ENCODE peak calls at places on chromosomes 1 and 21, in nine cellular contexts. B, N, A, K, P, I, X, S and W are unnamed samples.

GRCh38 chr1:53471000-53471399 is 11.8 kb downstream of the DMRTB1 start:
- DNase-seq in B (no peak), P (no peak), N (no peak), A (no peak), I (no peak), S (no peak), X (no peak), K (no peak), W (no peak)

GRCh38 chr1:26994772-26995625 is 1.5 kb downstream of the TRNP1 start:
- DNase-seq in I (no peak), N (no peak), B (no peak), S (no peak), K (no peak), P (peak), X (no peak), A (no peak), W (no peak)

GRCh38 chr1:5764959-5765358 is 227.3 kb downstream of the NPHP4 start:
- DNase-seq in S (no peak), N (no peak), K (no peak), P (no peak), B (no peak), I (no peak), A (no peak), X (no peak), W (no peak)

GRCh38 chr1:167483790-167484189 is 34.5 kb downstream of the CD247 start:
- DNase-seq in A (no peak), N (no peak), S (no peak), B (no peak), X (no peak), K (no peak), I (no peak), P (no peak), W (no peak)

GRCh38 chr1:16217061-16217785 is 4.8 kb upstream of the ARHGEF19 start:
- DNase-seq in X (peak), N (peak), S (no peak), K (peak), B (peak), I (peak), P (peak), A (peak), W (peak)

GRCh38 chr1:52186449-52186848 is 44.6 kb downstream of the ZFYVE9 start:
- DNase-seq in A (no peak), S (no peak), I (no peak), P (no peak), K (no peak), X (no peak), B (no peak), N (no peak), W (no peak)

GRCh38 chr1:8047112-8047511 is 21.0 kb upstream of the ERRFI1 start:
- DNase-seq in P (no peak), N (no peak), I (no peak), K (no peak), B (no peak), A (no peak), S (no peak), X (no peak), W (no peak)

GRCh38 chr1:184792450-184792969 is 37.9 kb upstream of the EDEM3 start:
- DNase-seq in I (peak), S (peak), X (no peak), A (peak), P (no peak), B (no peak), N (peak), K (no peak), W (no peak)

GRCh38 chr1:40382601-40383000 is 9.1 kb downstream of the SMAP2 start:
- DNase-seq in A (no peak), B (no peak), P (no peak), S (no peak), K (no peak), N (no peak), I (no peak), X (no peak), W (no peak)

GRCh38 chr1:160377585-160378206 is 10.8 kb downstream of the NHLH1 start:
- DNase-seq in B (no peak), K (no peak), A (peak), P (peak), X (no peak), I (no peak), S (no peak), N (no peak), W (no peak)

GRCh38 chr1:30008998-30009657 is 714.3 kb downstream of the MATN1 start:
- DNase-seq in I (no peak), B (no peak), X (no peak), P (peak), S (no peak), A (no peak), N (peak), K (no peak), W (no peak)

GRCh38 chr1:37167479-37167878 is 133.2 kb upstream of the GRIK3 start:
- DNase-seq in S (no peak), N (no peak), P (no peak), B (no peak), A (no peak), K (no peak), X (no peak), I (no peak), W (no peak)

GRCh38 chr1:159916240-159917051 is 8.9 kb downstream of the TAGLN2 start:
- DNase-seq in S (peak), X (no peak), I (no peak), A (no peak), B (no peak), K (no peak), P (peak), N (peak), W (peak)

GRCh38 chr1:178867670-178868069 is 3.2 kb downstream of the ANGPTL1 start:
- DNase-seq in I (no peak), B (no peak), K (no peak), P (no peak), N (no peak), A (no peak), X (no peak), S (no peak), W (no peak)

GRCh38 chr1:53615101-53615500 is 123.9 kb downstream of the GLIS1 start:
- DNase-seq in P (no peak), I (no peak), S (no peak), A (peak), B (no peak), K (no peak), X (no peak), N (no peak), W (peak)

GRCh38 chr1:103788377-103788776 is 38.7 kb downstream of the AMY1C start:
- DNase-seq in X (no peak), I (no peak), B (no peak), N (no peak), K (no peak), P (peak), S (no peak), A (no peak), W (no peak)

GRCh38 chr1:24101796-24102580 is 9.9 kb downstream of the MYOM3 start:
- DNase-seq in S (no peak), A (no peak), X (no peak), P (no peak), K (no peak), I (no peak), B (no peak), N (no peak), W (no peak)

GRCh38 chr1:174217787-174218574 is 58.7 kb downstream of the RABGAP1L start:
- DNase-seq in K (no peak), B (no peak), A (no peak), S (peak), N (peak), I (peak), P (peak), X (no peak), W (no peak)

GRCh38 chr21:26758083-26758861 is 86.9 kb downstream of the ADAMTS1 start:
- DNase-seq in A (no peak), P (no peak), S (no peak), N (no peak), B (no peak), I (no peak), X (no peak), K (no peak), W (no peak)

GRCh38 chr1:15830284-15830657 is 17.2 kb upstream of the SPEN start:
- DNase-seq in I (no peak), B (no peak), P (peak), N (no peak), S (no peak), X (no peak), K (no peak), A (no peak), W (no peak)

GRCh38 chr1:69737527-69738176 is 169.9 kb downstream of the LRRC7 start:
- DNase-seq in P (peak), I (peak), S (peak), K (peak), X (no peak), A (no peak), N (peak), B (no peak), W (no peak)

GRCh38 chr1:245404527-245404926 is 249.7 kb downstream of the KIF26B start:
- DNase-seq in S (no peak), X (no peak), N (no peak), A (no peak), I (no peak), B (no peak), P (no peak), K (no peak), W (no peak)

GRCh38 chr21:38525454-38525853 is 27.2 kb upstream of the ERG start:
- DNase-seq in I (no peak), K (no peak), P (no peak), B (no peak), A (no peak), N (no peak), X (no peak), S (no peak), W (no peak)

GRCh38 chr1:98102369-98103030 is 181.7 kb upstream of the DPYD start:
- DNase-seq in K (no peak), S (no peak), A (no peak), I (no peak), B (no peak), X (no peak), N (no peak), P (no peak), W (no peak)

GRCh38 chr1:114854693-114855320 is at the start of gene SYCP1:
- DNase-seq in B (no peak), A (no peak), P (peak), X (no peak), I (no peak), K (no peak), S (no peak), N (no peak), W (no peak)

GRCh38 chr1:94247146-94248094 is 10.0 kb upstream of the ARHGAP29 start:
- DNase-seq in B (peak), K (no peak), X (no peak), S (no peak), P (peak), I (peak), N (peak), A (no peak), W (peak)

GRCh38 chr1:232705815-232706575 is 76.1 kb upstream of the SIPA1L2 start:
- DNase-seq in X (no peak), P (no peak), I (no peak), B (no peak), K (no peak), N (no peak), A (no peak), S (no peak), W (no peak)

GRCh38 chr1:232707142-232707541 is 77.2 kb upstream of the SIPA1L2 start:
- DNase-seq in X (no peak), B (no peak), A (no peak), K (no peak), P (no peak), I (no peak), N (no peak), S (no peak), W (no peak)

GRCh38 chr1:232704694-232705680 is 75.1 kb upstream of the SIPA1L2 start:
- DNase-seq in K (no peak), X (no peak), B (no peak), N (peak), A (peak), I (peak), S (peak), P (no peak), W (no peak)

GRCh38 chr1:232713785-232714184 is 83.9 kb upstream of the SIPA1L2 start:
- DNase-seq in A (no peak), N (no peak), X (no peak), K (no peak), B (no peak), P (no peak), S (no peak), I (no peak), W (no peak)

GRCh38 chr1:232709339-232709738 is 79.4 kb upstream of the SIPA1L2 start:
- DNase-seq in K (no peak), N (no peak), P (no peak), B (no peak), S (no peak), X (no peak), I (no peak), A (no peak), W (no peak)
- TF ChIP-seq POLR2AphosphoS5 in K (no peak), N (no peak), P (no peak), B (no peak), S (no peak), X (no peak), I (no peak), A (no peak), W (no peak)

DNA sequence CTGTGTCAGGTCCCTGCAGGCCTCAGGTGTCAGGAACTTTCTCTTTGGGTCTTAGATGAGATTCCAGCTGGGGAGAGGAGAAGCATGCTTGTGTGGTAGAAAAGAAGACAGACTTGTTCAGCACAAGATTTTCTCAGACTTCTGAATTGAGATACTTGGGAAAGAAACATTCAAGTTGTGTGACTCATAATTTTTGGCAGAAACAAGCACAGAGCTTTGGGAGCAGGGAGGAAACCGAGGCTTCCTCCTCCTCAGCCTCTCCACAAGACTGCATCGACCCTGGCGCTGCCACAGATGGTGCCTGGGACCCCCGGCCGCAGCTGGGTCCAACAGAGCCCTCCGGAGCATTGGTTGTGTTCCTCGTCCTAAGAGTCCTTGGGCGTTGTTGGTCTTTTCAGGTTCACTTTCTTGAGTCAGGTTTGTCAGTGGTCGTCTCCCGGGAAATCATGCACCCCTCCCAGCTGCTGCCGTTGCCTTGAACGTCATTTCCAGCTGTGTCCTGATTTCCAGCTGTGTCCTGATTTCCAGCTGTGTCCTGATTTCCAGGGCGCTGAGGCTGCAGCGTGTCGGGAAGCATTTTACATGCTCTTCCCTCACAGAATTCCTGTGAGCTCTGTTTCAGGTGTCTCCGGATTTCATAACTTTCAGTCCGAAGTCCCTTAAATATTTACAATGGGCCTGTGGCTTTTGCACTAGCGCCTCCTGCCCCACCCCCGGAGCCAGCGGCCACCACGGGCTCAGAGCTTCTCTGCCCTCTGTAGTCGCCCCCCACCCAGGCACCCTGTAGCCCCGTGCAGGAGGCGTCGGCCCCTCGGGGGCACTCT is 66.5 kb downstream of the COL18A1 start:
- DNase-seq in X (no peak), N (peak), K (no peak), P (no peak), B (no peak), A (no peak), I (no peak), S (no peak), W (peak)
- TF ChIP-seq POLR2AphosphoS5 in X (no peak), N (peak), K (no peak), P (no peak), B (no peak), A (peak), I (no peak), S (no peak), W (peak)

GRCh38 chr1:33181906-33182305 is at the start of gene TRIM62:
- DNase-seq in A (peak), K (no peak), S (no peak), N (peak), B (peak), P (peak), I (peak), X (peak), W (peak)
- TF ChIP-seq POLR2AphosphoS5 in A (peak), K (no peak), S (no peak), N (peak), B (no peak), P (peak), I (peak), X (no peak), W (peak)

GRCh38 chr1:43286533-43286932 is 1.2 kb upstream of the C1orf210 start:
- DNase-seq in A (no peak), I (no peak), S (no peak), X (no peak), N (no peak), K (no peak), B (no peak), P (no peak), W (no peak)

GRCh38 chr1:43284711-43285110 is 670 bp downstream of the C1orf210 start:
- DNase-seq in N (no peak), X (no peak), I (no peak), S (no peak), A (no peak), B (no peak), K (no peak), P (no peak), W (peak)

GRCh38 chr1:43286115-43286514 is 734 bp upstream of the C1orf210 start:
- DNase-seq in N (no peak), X (no peak), I (no peak), P (no peak), S (no peak), K (no peak), B (no peak), A (no peak), W (peak)

GRCh38 chr1:43284065-43284464 is 1.3 kb downstream of the C1orf210 start:
- DNase-seq in B (no peak), S (no peak), X (no peak), N (no peak), I (no peak), P (no peak), A (no peak), K (no peak), W (peak)

DNA sequence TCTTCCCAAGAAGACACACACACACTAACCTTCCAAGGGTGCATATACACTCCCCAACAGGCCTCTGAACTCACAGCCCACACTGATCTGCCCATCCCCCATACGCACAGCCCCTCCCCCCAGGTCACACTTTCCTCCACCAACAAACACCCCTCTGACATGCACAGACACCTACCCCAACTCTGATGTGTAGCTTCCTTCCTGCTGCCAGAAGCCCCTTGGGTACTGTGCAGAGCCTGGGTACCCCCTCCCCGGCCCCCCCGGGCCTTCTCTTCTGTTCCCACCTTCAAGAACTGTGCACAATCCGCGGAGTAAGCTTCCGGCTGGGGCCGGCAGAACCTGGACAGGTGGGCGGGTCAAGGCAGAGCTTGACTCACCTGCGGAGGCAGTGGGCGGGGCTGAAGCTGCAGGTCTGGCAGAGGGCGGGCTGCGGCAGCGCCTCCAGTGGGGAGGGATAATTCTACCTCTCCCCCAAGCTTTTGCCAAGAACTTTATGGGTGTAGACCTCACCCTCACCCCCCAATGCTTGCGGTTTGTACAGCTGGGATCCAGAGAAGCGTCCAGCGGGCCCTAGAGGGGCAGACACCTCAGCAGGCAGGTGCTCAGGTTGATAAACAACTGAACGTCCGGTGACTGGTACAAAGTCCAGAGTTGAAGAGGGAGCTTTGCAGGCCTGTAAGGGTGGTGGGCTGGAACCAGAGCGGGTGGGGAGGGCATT is at the start of gene C1orf210:
- DNase-seq in P (peak), I (peak), S (no peak), A (no peak), K (no peak), N (peak), X (peak), B (no peak), W (peak)
- TF ChIP-seq POLR2AphosphoS5 in P (peak), I (peak), S (no peak), A (peak), K (no peak), N (no peak), X (no peak), B (no peak), W (no peak)

DNA sequence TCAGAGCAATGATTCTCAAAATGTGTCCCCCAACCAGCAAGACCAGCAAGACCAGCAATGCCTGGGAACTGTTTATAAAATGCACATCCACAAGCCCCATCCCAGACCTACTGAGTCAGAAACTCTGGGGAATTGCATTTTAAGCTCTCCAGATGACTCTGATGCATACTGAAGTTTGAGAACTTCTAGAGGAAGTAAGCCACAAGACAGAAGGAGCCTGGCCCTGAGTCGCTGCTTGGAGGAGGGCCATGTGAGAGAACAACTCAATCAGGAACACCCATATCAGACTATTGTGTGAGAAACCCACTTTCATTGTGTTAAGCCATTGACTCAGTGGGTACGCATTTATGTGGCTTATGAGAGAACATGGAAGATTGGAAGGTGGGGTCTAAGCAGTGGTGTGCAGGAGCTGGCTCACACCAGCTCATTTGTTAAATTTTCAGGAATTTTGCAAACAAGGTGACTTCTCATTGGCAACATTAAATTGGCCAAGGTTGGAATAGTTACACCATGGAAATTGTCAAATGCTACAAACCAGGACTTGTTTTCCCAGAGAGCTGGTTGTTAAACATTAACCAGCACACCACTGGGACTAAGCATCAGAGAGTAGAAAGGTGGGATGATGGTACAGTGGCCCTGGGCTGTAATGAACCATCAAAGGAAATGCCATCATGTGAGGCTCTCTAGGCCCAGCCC is 38.9 kb downstream of the ATP1A1 start:
- DNase-seq in N (peak), X (no peak), I (no peak), S (no peak), P (no peak), A (no peak), K (no peak), B (no peak), W (no peak)
- TF ChIP-seq POLR2AphosphoS5 in N (no peak), X (no peak), I (no peak), S (no peak), P (no peak), A (no peak), K (no peak), B (no peak), W (no peak)

DNA sequence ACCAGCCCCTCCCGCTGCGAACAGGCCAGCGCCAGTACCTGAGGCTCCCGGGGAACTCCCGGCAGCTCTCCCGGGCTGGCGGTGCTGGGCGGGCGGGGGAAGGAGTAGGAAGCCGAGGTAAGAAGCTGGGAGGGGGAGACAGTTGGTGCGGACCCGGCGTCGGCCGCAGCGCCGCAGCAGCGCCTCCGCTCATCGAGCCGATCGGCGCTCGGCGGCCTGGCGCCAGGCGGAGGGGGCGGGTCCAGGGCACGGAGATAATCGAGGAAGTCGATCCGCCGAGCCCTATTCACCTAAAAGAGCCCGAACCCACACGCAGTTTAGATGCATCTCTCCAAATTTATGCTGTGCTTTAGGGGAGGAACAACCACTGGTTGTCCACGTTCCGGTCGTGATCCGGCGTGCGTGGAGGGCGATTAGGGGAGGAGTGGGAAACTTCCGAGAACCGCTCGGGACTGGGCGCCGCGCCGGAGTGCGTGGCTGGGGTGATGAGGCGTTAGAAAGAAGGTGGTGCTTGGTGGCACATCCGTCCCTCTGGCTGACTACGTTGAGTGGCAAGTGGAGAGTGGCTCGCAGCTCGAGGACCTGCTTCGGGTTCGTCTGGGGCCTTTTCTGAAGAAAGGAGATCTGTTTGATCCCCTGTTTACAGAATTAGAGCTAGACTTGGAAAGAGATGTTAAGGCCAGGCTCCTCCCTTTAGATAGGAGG is at the start of gene VAMP4:
- DNase-seq in P (peak), I (peak), K (peak), B (peak), N (peak), X (peak), S (peak), A (no peak), W (peak)
- TF ChIP-seq POLR2AphosphoS5 in P (peak), I (peak), K (peak), B (peak), N (peak), X (peak), S (peak), A (peak), W (peak)